ENCODE peak calls at places on chromosomes 7 and 10, in ten cellular contexts. One of them, this sample, is unnamed.

GRCh38 chr10:79155301-79156081 is 86.7 kb downstream of the ZMIZ1 start:
- DNase-seq in GM13977: no peak
- DNase-seq in Panc1: no peak
- DNase-seq in endothelial cell: no peak
- DNase-seq in effector memory CD4-positive, alpha-beta T cell: no peak
- DNase-seq in sciatic nerve: no peak
- DNase-seq in stimulated activated CD4-positive, alpha-beta T cell treated with anti-CD3 and anti-CD28 coated beads, TNF-alpha, amount 100 ng/mL, for 24 hours: no peak
- DNase-seq in activated CD4-positive, alpha-beta T cell treated with anti-CD3 and anti-CD28 coated beads, Interleukin-2, amount 10 ng/mL, durations not matched to agents 7 days and 5 days: no peak
- DNase-seq in foreskin fibroblast: peak
- DNase-seq in hepatocyte: no peak
- DNase-seq in this sample: no peak

GRCh38 chr7:148898845-148899474 is 14.9 kb upstream of the EZH2 start:
- DNase-seq in Panc1: no peak
- DNase-seq in stimulated activated CD4-positive, alpha-beta T cell treated with anti-CD3 and anti-CD28 coated beads, TNF-alpha, amount 100 ng/mL, for 24 hours: no peak
- DNase-seq in endothelial cell: no peak
- DNase-seq in effector memory CD4-positive, alpha-beta T cell: no peak
- DNase-seq in GM13977: no peak
- DNase-seq in sciatic nerve: no peak
- DNase-seq in hepatocyte: no peak
- DNase-seq in foreskin fibroblast: no peak
- DNase-seq in activated CD4-positive, alpha-beta T cell treated with anti-CD3 and anti-CD28 coated beads, Interleukin-2, amount 10 ng/mL, durations not matched to agents 7 days and 5 days: no peak
- DNase-seq in this sample: no peak

GRCh38 chr10:96339956-96340904 is 18.6 kb downstream of the OPALIN start:
- DNase-seq in effector memory CD4-positive, alpha-beta T cell: no peak
- DNase-seq in hepatocyte: peak
- DNase-seq in foreskin fibroblast: peak
- DNase-seq in sciatic nerve: peak
- DNase-seq in endothelial cell: peak
- DNase-seq in GM13977: peak
- DNase-seq in Panc1: peak
- DNase-seq in activated CD4-positive, alpha-beta T cell treated with anti-CD3 and anti-CD28 coated beads, Interleukin-2, amount 10 ng/mL, durations not matched to agents 7 days and 5 days: peak
- DNase-seq in stimulated activated CD4-positive, alpha-beta T cell treated with anti-CD3 and anti-CD28 coated beads, TNF-alpha, amount 100 ng/mL, for 24 hours: peak
- DNase-seq in this sample: peak

GRCh38 chr10:114715171-114715670 is 57.1 kb upstream of the ABLIM1 start:
- DNase-seq in sciatic nerve: no peak
- DNase-seq in effector memory CD4-positive, alpha-beta T cell: no peak
- DNase-seq in activated CD4-positive, alpha-beta T cell treated with anti-CD3 and anti-CD28 coated beads, Interleukin-2, amount 10 ng/mL, durations not matched to agents 7 days and 5 days: no peak
- DNase-seq in endothelial cell: no peak
- DNase-seq in stimulated activated CD4-positive, alpha-beta T cell treated with anti-CD3 and anti-CD28 coated beads, TNF-alpha, amount 100 ng/mL, for 24 hours: no peak
- DNase-seq in GM13977: no peak
- DNase-seq in Panc1: no peak
- DNase-seq in foreskin fibroblast: peak
- DNase-seq in hepatocyte: no peak
- DNase-seq in this sample: no peak

GRCh38 chr10:70374775-70375614 is 7.4 kb downstream of the LRRC20 start:
- DNase-seq in hepatocyte: no peak
- DNase-seq in Panc1: no peak
- DNase-seq in GM13977: no peak
- DNase-seq in foreskin fibroblast: peak
- DNase-seq in endothelial cell: no peak
- DNase-seq in activated CD4-positive, alpha-beta T cell treated with anti-CD3 and anti-CD28 coated beads, Interleukin-2, amount 10 ng/mL, durations not matched to agents 7 days and 5 days: no peak
- DNase-seq in stimulated activated CD4-positive, alpha-beta T cell treated with anti-CD3 and anti-CD28 coated beads, TNF-alpha, amount 100 ng/mL, for 24 hours: no peak
- DNase-seq in sciatic nerve: no peak
- DNase-seq in effector memory CD4-positive, alpha-beta T cell: no peak
- DNase-seq in this sample: no peak

GRCh38 chr7:33821970-33822369 is 83.4 kb upstream of the BMPER start:
- DNase-seq in hepatocyte: no peak
- DNase-seq in endothelial cell: no peak
- DNase-seq in sciatic nerve: no peak
- DNase-seq in effector memory CD4-positive, alpha-beta T cell: no peak
- DNase-seq in foreskin fibroblast: peak
- DNase-seq in stimulated activated CD4-positive, alpha-beta T cell treated with anti-CD3 and anti-CD28 coated beads, TNF-alpha, amount 100 ng/mL, for 24 hours: no peak
- DNase-seq in activated CD4-positive, alpha-beta T cell treated with anti-CD3 and anti-CD28 coated beads, Interleukin-2, amount 10 ng/mL, durations not matched to agents 7 days and 5 days: no peak
- DNase-seq in Panc1: no peak
- DNase-seq in GM13977: no peak
- DNase-seq in this sample: no peak

GRCh38 chr7:156143683-156144082 is 331.4 kb upstream of the SHH start:
- DNase-seq in effector memory CD4-positive, alpha-beta T cell: no peak
- DNase-seq in stimulated activated CD4-positive, alpha-beta T cell treated with anti-CD3 and anti-CD28 coated beads, TNF-alpha, amount 100 ng/mL, for 24 hours: no peak
- DNase-seq in GM13977: no peak
- DNase-seq in hepatocyte: no peak
- DNase-seq in sciatic nerve: peak
- DNase-seq in activated CD4-positive, alpha-beta T cell treated with anti-CD3 and anti-CD28 coated beads, Interleukin-2, amount 10 ng/mL, durations not matched to agents 7 days and 5 days: no peak
- DNase-seq in Panc1: no peak
- DNase-seq in foreskin fibroblast: no peak
- DNase-seq in endothelial cell: no peak
- DNase-seq in this sample: no peak

GRCh38 chr10:101121661-101122045 is 9.4 kb upstream of the TLX1 start:
- DNase-seq in Panc1: no peak
- DNase-seq in sciatic nerve: no peak
- DNase-seq in hepatocyte: no peak
- DNase-seq in stimulated activated CD4-positive, alpha-beta T cell treated with anti-CD3 and anti-CD28 coated beads, TNF-alpha, amount 100 ng/mL, for 24 hours: no peak
- DNase-seq in effector memory CD4-positive, alpha-beta T cell: no peak
- DNase-seq in GM13977: peak
- DNase-seq in endothelial cell: no peak
- DNase-seq in foreskin fibroblast: no peak
- DNase-seq in activated CD4-positive, alpha-beta T cell treated with anti-CD3 and anti-CD28 coated beads, Interleukin-2, amount 10 ng/mL, durations not matched to agents 7 days and 5 days: no peak
- DNase-seq in this sample: no peak

GRCh38 chr10:33653584-33654367 is 319.3 kb upstream of the NRP1 start:
- DNase-seq in GM13977: no peak
- DNase-seq in endothelial cell: no peak
- DNase-seq in sciatic nerve: no peak
- DNase-seq in hepatocyte: no peak
- DNase-seq in Panc1: no peak
- DNase-seq in foreskin fibroblast: peak
- DNase-seq in activated CD4-positive, alpha-beta T cell treated with anti-CD3 and anti-CD28 coated beads, Interleukin-2, amount 10 ng/mL, durations not matched to agents 7 days and 5 days: no peak
- DNase-seq in stimulated activated CD4-positive, alpha-beta T cell treated with anti-CD3 and anti-CD28 coated beads, TNF-alpha, amount 100 ng/mL, for 24 hours: no peak
- DNase-seq in effector memory CD4-positive, alpha-beta T cell: no peak
- DNase-seq in this sample: no peak

GRCh38 chr7:16492513-16493062 is 27.1 kb upstream of the SOSTDC1 start:
- DNase-seq in GM13977: no peak
- DNase-seq in activated CD4-positive, alpha-beta T cell treated with anti-CD3 and anti-CD28 coated beads, Interleukin-2, amount 10 ng/mL, durations not matched to agents 7 days and 5 days: no peak
- DNase-seq in stimulated activated CD4-positive, alpha-beta T cell treated with anti-CD3 and anti-CD28 coated beads, TNF-alpha, amount 100 ng/mL, for 24 hours: no peak
- DNase-seq in endothelial cell: no peak
- DNase-seq in effector memory CD4-positive, alpha-beta T cell: no peak
- DNase-seq in hepatocyte: peak
- DNase-seq in foreskin fibroblast: peak
- DNase-seq in Panc1: no peak
- DNase-seq in sciatic nerve: no peak
- DNase-seq in this sample: no peak

GRCh38 chr7:158442260-158442659 is 145.4 kb downstream of the PTPRN2 start:
- DNase-seq in effector memory CD4-positive, alpha-beta T cell: no peak
- DNase-seq in hepatocyte: peak
- DNase-seq in Panc1: no peak
- DNase-seq in GM13977: no peak
- DNase-seq in stimulated activated CD4-positive, alpha-beta T cell treated with anti-CD3 and anti-CD28 coated beads, TNF-alpha, amount 100 ng/mL, for 24 hours: no peak
- DNase-seq in endothelial cell: no peak
- DNase-seq in activated CD4-positive, alpha-beta T cell treated with anti-CD3 and anti-CD28 coated beads, Interleukin-2, amount 10 ng/mL, durations not matched to agents 7 days and 5 days: no peak
- DNase-seq in sciatic nerve: no peak
- DNase-seq in foreskin fibroblast: no peak
- DNase-seq in this sample: no peak

GRCh38 chr7:42183547-42183946 is 53.5 kb downstream of the GLI3 start:
- DNase-seq in GM13977: no peak
- DNase-seq in sciatic nerve: no peak
- DNase-seq in effector memory CD4-positive, alpha-beta T cell: no peak
- DNase-seq in activated CD4-positive, alpha-beta T cell treated with anti-CD3 and anti-CD28 coated beads, Interleukin-2, amount 10 ng/mL, durations not matched to agents 7 days and 5 days: no peak
- DNase-seq in hepatocyte: no peak
- DNase-seq in Panc1: no peak
- DNase-seq in stimulated activated CD4-positive, alpha-beta T cell treated with anti-CD3 and anti-CD28 coated beads, TNF-alpha, amount 100 ng/mL, for 24 hours: no peak
- DNase-seq in endothelial cell: no peak
- DNase-seq in foreskin fibroblast: no peak
- DNase-seq in this sample: no peak

GRCh38 chr10:55287346-55287745 is 486.3 kb upstream of the PCDH15 start:
- DNase-seq in Panc1: no peak
- DNase-seq in effector memory CD4-positive, alpha-beta T cell: no peak
- DNase-seq in sciatic nerve: no peak
- DNase-seq in stimulated activated CD4-positive, alpha-beta T cell treated with anti-CD3 and anti-CD28 coated beads, TNF-alpha, amount 100 ng/mL, for 24 hours: no peak
- DNase-seq in endothelial cell: no peak
- DNase-seq in GM13977: no peak
- DNase-seq in hepatocyte: no peak
- DNase-seq in foreskin fibroblast: no peak
- DNase-seq in activated CD4-positive, alpha-beta T cell treated with anti-CD3 and anti-CD28 coated beads, Interleukin-2, amount 10 ng/mL, durations not matched to agents 7 days and 5 days: no peak
- DNase-seq in this sample: no peak

GRCh38 chr10:101986277-101986971 is 69.5 kb downstream of the ARMH3 start:
- DNase-seq in activated CD4-positive, alpha-beta T cell treated with anti-CD3 and anti-CD28 coated beads, Interleukin-2, amount 10 ng/mL, durations not matched to agents 7 days and 5 days: no peak
- DNase-seq in Panc1: no peak
- DNase-seq in endothelial cell: no peak
- DNase-seq in effector memory CD4-positive, alpha-beta T cell: no peak
- DNase-seq in sciatic nerve: no peak
- DNase-seq in foreskin fibroblast: no peak
- DNase-seq in hepatocyte: no peak
- DNase-seq in stimulated activated CD4-positive, alpha-beta T cell treated with anti-CD3 and anti-CD28 coated beads, TNF-alpha, amount 100 ng/mL, for 24 hours: no peak
- DNase-seq in GM13977: no peak
- DNase-seq in this sample: no peak

GRCh38 chr7:92832623-92833023 is 3.8 kb downstream of the CDK6 start:
- DNase-seq in activated CD4-positive, alpha-beta T cell treated with anti-CD3 and anti-CD28 coated beads, Interleukin-2, amount 10 ng/mL, durations not matched to agents 7 days and 5 days: no peak
- DNase-seq in sciatic nerve: no peak
- DNase-seq in endothelial cell: no peak
- DNase-seq in GM13977: no peak
- DNase-seq in stimulated activated CD4-positive, alpha-beta T cell treated with anti-CD3 and anti-CD28 coated beads, TNF-alpha, amount 100 ng/mL, for 24 hours: peak
- DNase-seq in foreskin fibroblast: no peak
- DNase-seq in Panc1: no peak
- DNase-seq in effector memory CD4-positive, alpha-beta T cell: no peak
- DNase-seq in hepatocyte: no peak
- DNase-seq in this sample: no peak

GRCh38 chr7:135940077-135941075 is 36.8 kb downstream of the MTPN start:
- DNase-seq in GM13977: no peak
- DNase-seq in activated CD4-positive, alpha-beta T cell treated with anti-CD3 and anti-CD28 coated beads, Interleukin-2, amount 10 ng/mL, durations not matched to agents 7 days and 5 days: no peak
- DNase-seq in foreskin fibroblast: no peak
- DNase-seq in sciatic nerve: no peak
- DNase-seq in endothelial cell: no peak
- DNase-seq in stimulated activated CD4-positive, alpha-beta T cell treated with anti-CD3 and anti-CD28 coated beads, TNF-alpha, amount 100 ng/mL, for 24 hours: no peak
- DNase-seq in Panc1: no peak
- DNase-seq in effector memory CD4-positive, alpha-beta T cell: no peak
- DNase-seq in hepatocyte: no peak
- DNase-seq in this sample: no peak

GRCh38 chr10:124022066-124022465 is 71.3 kb downstream of the CHST15 start:
- DNase-seq in sciatic nerve: no peak
- DNase-seq in stimulated activated CD4-positive, alpha-beta T cell treated with anti-CD3 and anti-CD28 coated beads, TNF-alpha, amount 100 ng/mL, for 24 hours: no peak
- DNase-seq in hepatocyte: no peak
- DNase-seq in effector memory CD4-positive, alpha-beta T cell: no peak
- DNase-seq in Panc1: no peak
- DNase-seq in foreskin fibroblast: no peak
- DNase-seq in endothelial cell: no peak
- DNase-seq in activated CD4-positive, alpha-beta T cell treated with anti-CD3 and anti-CD28 coated beads, Interleukin-2, amount 10 ng/mL, durations not matched to agents 7 days and 5 days: no peak
- DNase-seq in GM13977: no peak
- DNase-seq in this sample: no peak

GRCh38 chr7:16753932-16754571 is 497 bp downstream of the TSPAN13 start:
- DNase-seq in effector memory CD4-positive, alpha-beta T cell: no peak
- DNase-seq in Panc1: no peak
- DNase-seq in activated CD4-positive, alpha-beta T cell treated with anti-CD3 and anti-CD28 coated beads, Interleukin-2, amount 10 ng/mL, durations not matched to agents 7 days and 5 days: peak
- DNase-seq in foreskin fibroblast: peak
- DNase-seq in GM13977: peak
- DNase-seq in hepatocyte: peak
- DNase-seq in sciatic nerve: peak
- DNase-seq in endothelial cell: peak
- DNase-seq in stimulated activated CD4-positive, alpha-beta T cell treated with anti-CD3 and anti-CD28 coated beads, TNF-alpha, amount 100 ng/mL, for 24 hours: no peak
- DNase-seq in this sample: no peak

GRCh38 chr10:112834661-112835060 is 115.4 kb upstream of the TCF7L2 start:
- DNase-seq in endothelial cell: no peak
- DNase-seq in Panc1: no peak
- DNase-seq in foreskin fibroblast: no peak
- DNase-seq in hepatocyte: no peak
- DNase-seq in effector memory CD4-positive, alpha-beta T cell: no peak
- DNase-seq in GM13977: no peak
- DNase-seq in sciatic nerve: no peak
- DNase-seq in stimulated activated CD4-positive, alpha-beta T cell treated with anti-CD3 and anti-CD28 coated beads, TNF-alpha, amount 100 ng/mL, for 24 hours: no peak
- DNase-seq in activated CD4-positive, alpha-beta T cell treated with anti-CD3 and anti-CD28 coated beads, Interleukin-2, amount 10 ng/mL, durations not matched to agents 7 days and 5 days: no peak
- DNase-seq in this sample: no peak

GRCh38 chr10:122204691-122205489 is 66.2 kb upstream of the BTBD16 start:
- DNase-seq in hepatocyte: no peak
- DNase-seq in endothelial cell: no peak
- DNase-seq in foreskin fibroblast: no peak
- DNase-seq in activated CD4-positive, alpha-beta T cell treated with anti-CD3 and anti-CD28 coated beads, Interleukin-2, amount 10 ng/mL, durations not matched to agents 7 days and 5 days: no peak
- DNase-seq in stimulated activated CD4-positive, alpha-beta T cell treated with anti-CD3 and anti-CD28 coated beads, TNF-alpha, amount 100 ng/mL, for 24 hours: no peak
- DNase-seq in GM13977: no peak
- DNase-seq in sciatic nerve: no peak
- DNase-seq in Panc1: no peak
- DNase-seq in effector memory CD4-positive, alpha-beta T cell: no peak
- DNase-seq in this sample: no peak

GRCh38 chr10:114271014-114271778 is 32.1 kb downstream of the VWA2 start:
- DNase-seq in effector memory CD4-positive, alpha-beta T cell: no peak
- DNase-seq in sciatic nerve: no peak
- DNase-seq in GM13977: no peak
- DNase-seq in hepatocyte: peak
- DNase-seq in Panc1: no peak
- DNase-seq in activated CD4-positive, alpha-beta T cell treated with anti-CD3 and anti-CD28 coated beads, Interleukin-2, amount 10 ng/mL, durations not matched to agents 7 days and 5 days: no peak
- DNase-seq in stimulated activated CD4-positive, alpha-beta T cell treated with anti-CD3 and anti-CD28 coated beads, TNF-alpha, amount 100 ng/mL, for 24 hours: no peak
- DNase-seq in endothelial cell: no peak
- DNase-seq in foreskin fibroblast: peak
- DNase-seq in this sample: no peak

This sample was measured in T-helper 9 cell.